ENCODE peak calls at places on chromosomes 7 and 10, in seven cellular contexts. One of them, this sample, is unnamed.

GRCh38 chr10:104045151-104046089 is 40.3 kb downstream of the COL17A1 start:
- DNase-seq in right atrium auricular region: peak; percentile 61
- DNase-seq in right lobe of liver: no peak
- DNase-seq in PC-9: peak; percentile 48
- DNase-seq in A549: peak; percentile 86
- DNase-seq in CD8-positive, alpha-beta memory T cell: no peak
- DNase-seq in naive thymus-derived CD4-positive, alpha-beta T cell: no peak
- DNase-seq in this sample: peak; percentile 63

GRCh38 chr7:45252248-45252647 is 94.7 kb downstream of the RAMP3 start:
- DNase-seq in A549: no peak
- DNase-seq in right lobe of liver: no peak
- DNase-seq in PC-9: peak; percentile 32
- DNase-seq in CD8-positive, alpha-beta memory T cell: no peak
- DNase-seq in naive thymus-derived CD4-positive, alpha-beta T cell: no peak
- DNase-seq in right atrium auricular region: no peak
- DNase-seq in this sample: no peak

GRCh38 chr10:62037166-62037831 is 135.8 kb downstream of the ARID5B start:
- DNase-seq in naive thymus-derived CD4-positive, alpha-beta T cell: no peak
- DNase-seq in right atrium auricular region: no peak
- DNase-seq in right lobe of liver: no peak
- DNase-seq in A549: no peak
- DNase-seq in CD8-positive, alpha-beta memory T cell: no peak
- DNase-seq in PC-9: peak; percentile 76
- DNase-seq in this sample: peak; percentile 71

GRCh38 chr7:107877731-107878382 is 13.1 kb upstream of the DLD start:
- DNase-seq in PC-9: no peak
- DNase-seq in CD8-positive, alpha-beta memory T cell: no peak
- DNase-seq in right atrium auricular region: no peak
- DNase-seq in right lobe of liver: no peak
- DNase-seq in naive thymus-derived CD4-positive, alpha-beta T cell: no peak
- DNase-seq in A549: no peak
- DNase-seq in this sample: no peak

GRCh38 chr10:49174926-49175500 is 13.2 kb downstream of the TMEM273 start:
- DNase-seq in CD8-positive, alpha-beta memory T cell: no peak
- DNase-seq in A549: no peak
- DNase-seq in naive thymus-derived CD4-positive, alpha-beta T cell: no peak
- DNase-seq in PC-9: peak; percentile 72
- DNase-seq in right atrium auricular region: no peak
- DNase-seq in right lobe of liver: no peak
- DNase-seq in this sample: no peak

GRCh38 chr10:21888959-21889358 is 114.6 kb downstream of the DNAJC1 start:
- DNase-seq in naive thymus-derived CD4-positive, alpha-beta T cell: peak; percentile 15
- DNase-seq in right atrium auricular region: no peak
- DNase-seq in CD8-positive, alpha-beta memory T cell: no peak
- DNase-seq in A549: no peak
- DNase-seq in right lobe of liver: no peak
- DNase-seq in PC-9: no peak
- DNase-seq in this sample: no peak

GRCh38 chr7:131188367-131189339 is 139.0 kb upstream of the MKLN1 start:
- DNase-seq in naive thymus-derived CD4-positive, alpha-beta T cell: peak; percentile 29
- DNase-seq in right atrium auricular region: no peak
- DNase-seq in CD8-positive, alpha-beta memory T cell: peak; percentile 43
- DNase-seq in PC-9: peak; percentile 97
- DNase-seq in A549: peak; percentile 79
- DNase-seq in right lobe of liver: no peak
- DNase-seq in this sample: peak; percentile 81

GRCh38 chr7:15305002-15305600 is 256.7 kb downstream of the AGMO start:
- DNase-seq in CD8-positive, alpha-beta memory T cell: no peak
- DNase-seq in right atrium auricular region: no peak
- DNase-seq in right lobe of liver: no peak
- DNase-seq in PC-9: peak; percentile 50
- DNase-seq in naive thymus-derived CD4-positive, alpha-beta T cell: no peak
- DNase-seq in A549: peak; percentile 3
- DNase-seq in this sample: no peak

GRCh38 chr10:133068111-133068740 is 19.5 kb upstream of the ADGRA1 start:
- DNase-seq in CD8-positive, alpha-beta memory T cell: no peak
- DNase-seq in naive thymus-derived CD4-positive, alpha-beta T cell: no peak
- DNase-seq in right lobe of liver: no peak
- DNase-seq in right atrium auricular region: no peak
- DNase-seq in A549: no peak
- DNase-seq in PC-9: no peak
- DNase-seq in this sample: no peak

GRCh38 chr7:105638324-105638723 is 57.0 kb upstream of the EFCAB10 start:
- DNase-seq in PC-9: no peak
- DNase-seq in naive thymus-derived CD4-positive, alpha-beta T cell: no peak
- DNase-seq in right lobe of liver: no peak
- DNase-seq in A549: no peak
- DNase-seq in right atrium auricular region: no peak
- DNase-seq in CD8-positive, alpha-beta memory T cell: no peak
- DNase-seq in this sample: no peak

GRCh38 chr7:121337398-121337797 is 8.6 kb downstream of the WNT16 start:
- DNase-seq in right atrium auricular region: no peak
- DNase-seq in PC-9: no peak
- DNase-seq in naive thymus-derived CD4-positive, alpha-beta T cell: no peak
- DNase-seq in right lobe of liver: no peak
- DNase-seq in A549: no peak
- DNase-seq in CD8-positive, alpha-beta memory T cell: no peak
- DNase-seq in this sample: no peak

GRCh38 chr7:53272081-53272480 is 236.6 kb downstream of the POM121L12 start:
- DNase-seq in A549: no peak
- DNase-seq in PC-9: no peak
- DNase-seq in right atrium auricular region: no peak
- DNase-seq in CD8-positive, alpha-beta memory T cell: no peak
- DNase-seq in naive thymus-derived CD4-positive, alpha-beta T cell: no peak
- DNase-seq in right lobe of liver: no peak
- DNase-seq in this sample: no peak

GRCh38 chr7:64882341-64883112 is 20.5 kb upstream of the ZNF273 start:
- DNase-seq in naive thymus-derived CD4-positive, alpha-beta T cell: no peak
- DNase-seq in right lobe of liver: no peak
- DNase-seq in CD8-positive, alpha-beta memory T cell: no peak
- DNase-seq in A549: no peak
- DNase-seq in PC-9: no peak
- DNase-seq in right atrium auricular region: peak; percentile 70
- DNase-seq in this sample: no peak

GRCh38 chr7:14666913-14667312 is 235.6 kb downstream of the DGKB start:
- DNase-seq in A549: no peak
- DNase-seq in PC-9: no peak
- DNase-seq in right atrium auricular region: no peak
- DNase-seq in naive thymus-derived CD4-positive, alpha-beta T cell: no peak
- DNase-seq in CD8-positive, alpha-beta memory T cell: no peak
- DNase-seq in right lobe of liver: no peak
- DNase-seq in this sample: no peak

GRCh38 chr7:124084024-124084423 is 51.2 kb upstream of the TMEM229A start:
- DNase-seq in A549: no peak
- DNase-seq in PC-9: no peak
- DNase-seq in CD8-positive, alpha-beta memory T cell: no peak
- DNase-seq in right atrium auricular region: no peak
- DNase-seq in naive thymus-derived CD4-positive, alpha-beta T cell: no peak
- DNase-seq in right lobe of liver: no peak
- DNase-seq in this sample: no peak

GRCh38 chr10:23512355-23513058 is 73.6 kb downstream of the OTUD1 start:
- DNase-seq in right lobe of liver: no peak
- DNase-seq in naive thymus-derived CD4-positive, alpha-beta T cell: no peak
- DNase-seq in A549: peak; percentile 15
- DNase-seq in PC-9: peak; percentile 72
- DNase-seq in right atrium auricular region: no peak
- DNase-seq in CD8-positive, alpha-beta memory T cell: no peak
- DNase-seq in this sample: no peak

GRCh38 chr10:27525819-27526218 is 21.7 kb downstream of the RAB18 start:
- DNase-seq in CD8-positive, alpha-beta memory T cell: no peak
- DNase-seq in right atrium auricular region: no peak
- DNase-seq in right lobe of liver: no peak
- DNase-seq in A549: no peak
- DNase-seq in PC-9: no peak
- DNase-seq in naive thymus-derived CD4-positive, alpha-beta T cell: no peak
- DNase-seq in this sample: no peak

DNA sequence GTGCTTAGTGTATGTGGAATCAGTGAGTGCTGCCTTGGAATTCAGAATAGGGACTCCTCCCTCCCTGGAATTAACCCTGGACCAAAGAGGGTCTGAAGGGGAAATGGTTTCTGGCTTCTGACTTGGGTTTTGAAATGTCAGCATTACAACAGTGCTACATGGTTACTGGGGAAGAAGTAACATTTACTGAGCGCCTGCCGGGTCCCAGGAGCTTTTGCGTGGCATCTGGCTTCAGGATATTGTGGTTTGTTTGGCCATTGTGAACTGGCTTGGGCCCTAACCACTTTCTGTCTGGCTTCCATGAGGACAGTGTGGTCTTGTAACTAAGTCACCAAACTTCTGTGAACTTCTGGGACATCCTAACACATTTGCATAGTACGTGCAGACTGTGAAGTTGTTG is 21.3 kb downstream of the TSPAN15 start:
- DNase-seq in right atrium auricular region: no peak
- DNase-seq in naive thymus-derived CD4-positive, alpha-beta T cell: no peak
- DNase-seq in PC-9: no peak
- DNase-seq in CD8-positive, alpha-beta memory T cell: no peak
- DNase-seq in right lobe of liver: no peak
- DNase-seq in A549: no peak
- DNase-seq in this sample: no peak
- H3K4me1 ChIP-seq in right atrium auricular region: peaks cover 48% of the 10 kb centered on the region
- H3K4me1 ChIP-seq in naive thymus-derived CD4-positive, alpha-beta T cell: no peaks in the 10 kb centered on the region
- H3K4me1 ChIP-seq in PC-9: peaks cover 39% of the 10 kb centered on the region
- H3K4me1 ChIP-seq in CD8-positive, alpha-beta memory T cell: no peaks in the 10 kb centered on the region
- H3K4me1 ChIP-seq in right lobe of liver: no peaks in the 10 kb centered on the region
- H3K4me1 ChIP-seq in A549: peaks cover 61% of the 10 kb centered on the region
- H3K4me1 ChIP-seq in this sample: peaks cover 31% of the 10 kb centered on the region

GRCh38 chr10:4329237-4329636 is 496.8 kb upstream of the AKR1E2 start:
- DNase-seq in right lobe of liver: no peak
- DNase-seq in naive thymus-derived CD4-positive, alpha-beta T cell: no peak
- DNase-seq in CD8-positive, alpha-beta memory T cell: no peak
- DNase-seq in right atrium auricular region: no peak
- DNase-seq in PC-9: no peak
- DNase-seq in A549: no peak
- DNase-seq in this sample: no peak
- H3K4me1 ChIP-seq in right lobe of liver: no peaks in the 10 kb centered on the region
- H3K4me1 ChIP-seq in naive thymus-derived CD4-positive, alpha-beta T cell: no peaks in the 10 kb centered on the region
- H3K4me1 ChIP-seq in CD8-positive, alpha-beta memory T cell: no peaks in the 10 kb centered on the region
- H3K4me1 ChIP-seq in right atrium auricular region: no peaks in the 10 kb centered on the region
- H3K4me1 ChIP-seq in PC-9: peaks cover 14% of the 10 kb centered on the region
- H3K4me1 ChIP-seq in A549: no peaks in the 10 kb centered on the region
- H3K4me1 ChIP-seq in this sample: no peaks in the 10 kb centered on the region

DNA sequence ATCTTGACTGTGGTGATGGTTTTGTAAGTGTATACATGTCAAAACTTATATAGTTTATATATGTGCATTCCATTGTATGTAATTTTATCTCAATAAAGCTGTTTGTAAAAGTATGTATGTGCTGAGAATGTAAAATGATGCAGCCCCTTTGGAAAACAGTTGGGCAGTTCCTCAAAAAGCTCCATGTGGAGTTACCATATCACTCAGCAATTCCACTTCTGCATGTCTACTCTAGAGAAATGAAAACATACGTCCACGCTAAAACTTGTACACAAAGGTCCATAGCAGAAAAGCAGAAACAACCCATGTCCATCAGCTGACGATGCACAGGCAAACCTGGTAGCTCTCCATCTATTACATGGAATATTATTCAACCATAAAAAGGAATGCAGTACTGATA is 8.3 kb upstream of the RGS10 start:
- DNase-seq in CD8-positive, alpha-beta memory T cell: no peak
- DNase-seq in naive thymus-derived CD4-positive, alpha-beta T cell: no peak
- DNase-seq in right atrium auricular region: no peak
- DNase-seq in right lobe of liver: no peak
- DNase-seq in A549: no peak
- DNase-seq in PC-9: no peak
- DNase-seq in this sample: no peak
- H3K4me1 ChIP-seq in CD8-positive, alpha-beta memory T cell: no peaks in the 10 kb centered on the region
- H3K4me1 ChIP-seq in naive thymus-derived CD4-positive, alpha-beta T cell: no peaks in the 10 kb centered on the region
- H3K4me1 ChIP-seq in right atrium auricular region: no peaks in the 10 kb centered on the region
- H3K4me1 ChIP-seq in right lobe of liver: no peaks in the 10 kb centered on the region
- H3K4me1 ChIP-seq in A549: peaks cover 4% of the 10 kb centered on the region
- H3K4me1 ChIP-seq in PC-9: no peaks in the 10 kb centered on the region
- H3K4me1 ChIP-seq in this sample: peaks cover 5% of the 10 kb centered on the region

DNA sequence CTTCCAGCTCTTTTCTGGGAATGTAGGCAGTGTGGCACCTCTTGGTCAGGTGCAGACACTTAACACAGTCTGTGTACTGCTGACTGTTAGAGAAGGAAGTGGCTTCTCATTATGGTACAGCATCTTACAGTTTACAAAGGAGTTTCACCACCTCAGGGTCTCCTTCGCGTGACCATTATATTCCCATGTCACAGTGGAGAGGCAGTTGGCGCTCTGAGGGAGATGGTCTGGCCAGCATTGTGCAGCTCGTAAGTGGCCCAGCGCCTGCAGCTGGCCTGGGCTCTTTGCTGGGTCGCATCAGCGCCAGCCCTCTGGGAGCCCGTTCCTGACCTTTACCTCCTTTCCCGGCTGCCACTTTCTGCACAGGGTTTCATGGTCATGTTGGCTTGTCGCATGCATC is 15.4 kb downstream of the TSPAN15 start:
- DNase-seq in PC-9: no peak
- DNase-seq in naive thymus-derived CD4-positive, alpha-beta T cell: no peak
- DNase-seq in A549: no peak
- DNase-seq in right lobe of liver: no peak
- DNase-seq in CD8-positive, alpha-beta memory T cell: no peak
- DNase-seq in right atrium auricular region: no peak
- DNase-seq in this sample: no peak
- H3K4me1 ChIP-seq in PC-9: peaks cover 66% of the 10 kb centered on the region
- H3K4me1 ChIP-seq in naive thymus-derived CD4-positive, alpha-beta T cell: no peaks in the 10 kb centered on the region
- H3K4me1 ChIP-seq in A549: peaks cover 63% of the 10 kb centered on the region
- H3K4me1 ChIP-seq in right lobe of liver: no peaks in the 10 kb centered on the region
- H3K4me1 ChIP-seq in CD8-positive, alpha-beta memory T cell: peaks cover 10% of the 10 kb centered on the region
- H3K4me1 ChIP-seq in right atrium auricular region: peaks cover 52% of the 10 kb centered on the region
- H3K4me1 ChIP-seq in this sample: peaks cover 17% of the 10 kb centered on the region

DNA sequence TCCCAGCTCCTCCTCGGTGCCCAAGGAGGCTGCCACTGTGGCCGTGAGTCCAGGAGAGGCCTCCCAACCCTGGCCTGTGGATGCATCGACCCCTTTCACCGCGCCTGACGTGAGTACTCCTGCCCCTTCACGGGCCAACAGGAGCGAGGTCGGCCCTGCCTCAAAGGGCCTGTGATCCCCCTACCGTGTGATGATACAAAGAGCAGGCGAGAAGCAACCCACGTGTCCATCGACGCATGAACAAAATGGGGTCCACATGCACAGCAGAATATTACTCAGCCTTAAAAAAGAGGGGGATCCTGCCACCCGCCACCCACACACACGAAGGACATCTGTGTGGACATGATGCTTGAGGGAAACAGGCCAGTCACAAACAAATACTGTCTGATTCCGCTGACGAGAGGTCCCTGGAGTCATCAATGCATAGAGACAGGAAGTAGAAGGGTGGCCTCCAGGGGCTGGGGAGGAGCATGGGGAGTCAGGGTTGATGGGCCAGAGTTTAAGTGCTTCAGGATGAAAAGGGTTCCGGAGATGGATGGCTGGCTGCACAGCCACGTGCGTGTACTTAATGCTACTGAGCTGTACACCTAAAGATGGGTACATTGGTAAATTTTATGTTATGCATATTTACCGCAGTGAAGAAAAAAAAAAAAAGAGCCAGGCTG is 151.9 kb downstream of the PRKAG2 start:
- DNase-seq in PC-9: no peak
- DNase-seq in A549: no peak
- DNase-seq in CD8-positive, alpha-beta memory T cell: no peak
- DNase-seq in right atrium auricular region: no peak
- DNase-seq in naive thymus-derived CD4-positive, alpha-beta T cell: no peak
- DNase-seq in right lobe of liver: no peak
- DNase-seq in this sample: no peak
- H3K4me1 ChIP-seq in PC-9: peaks cover 34% of the 10 kb centered on the region
- H3K4me1 ChIP-seq in A549: peaks cover 34% of the 10 kb centered on the region
- H3K4me1 ChIP-seq in CD8-positive, alpha-beta memory T cell: no peaks in the 10 kb centered on the region
- H3K4me1 ChIP-seq in right atrium auricular region: peaks cover 92% of the 10 kb centered on the region
- H3K4me1 ChIP-seq in naive thymus-derived CD4-positive, alpha-beta T cell: no peaks in the 10 kb centered on the region
- H3K4me1 ChIP-seq in right lobe of liver: no peaks in the 10 kb centered on the region
- H3K4me1 ChIP-seq in this sample: peaks cover 23% of the 10 kb centered on the region